ENCODE peak calls at places on chromosomes 5 and 9, in seven cellular contexts. I, E, D, K, H, W and G are unnamed samples.

GRCh38 chr5:112923148-112923917 is 1.3 kb upstream of the REEP5 start:
- DNase-seq in E (peak), W (no peak), H (no peak), K (peak), D (no peak), I (peak), G (no peak)

GRCh38 chr5:117803533-117803932 is 1184.8 kb downstream of the DTWD2 start:
- DNase-seq in H (no peak), K (no peak), E (no peak), I (no peak), D (no peak), W (peak), G (no peak)

GRCh38 chr9:135884328-135885035 is 22.9 kb downstream of the CAMSAP1 start:
- DNase-seq in E (no peak), D (no peak), H (no peak), W (peak), I (no peak), K (no peak), G (peak)

GRCh38 chr5:73030995-73031394 is 75.2 kb downstream of the FCHO2 start:
- DNase-seq in H (no peak), K (no peak), E (no peak), D (peak), I (no peak), W (peak), G (no peak)

GRCh38 chr9:135229701-135230385 is 142.4 kb downstream of the OLFM1 start:
- DNase-seq in H (no peak), W (no peak), I (no peak), E (no peak), K (no peak), D (no peak), G (no peak)

GRCh38 chr5:124909734-124910133 is 163.3 kb upstream of the ZNF608 start:
- DNase-seq in W (no peak), H (no peak), K (no peak), D (no peak), E (no peak), I (no peak), G (no peak)

GRCh38 chr5:95591490-95591901 is 28.4 kb upstream of the GPR150 start:
- DNase-seq in I (no peak), W (peak), H (no peak), K (no peak), E (no peak), D (no peak), G (peak)

GRCh38 chr9:81629440-81629839 is 59.9 kb downstream of the TLE1 start:
- DNase-seq in K (no peak), H (no peak), I (no peak), W (no peak), E (no peak), D (no peak), G (no peak)

GRCh38 chr9:136764301-136764891 is at the start of gene LCN15:
- DNase-seq in I (no peak), K (no peak), W (no peak), D (no peak), E (no peak), H (no peak), G (no peak)

GRCh38 chr5:147177125-147177840 is 57.5 kb upstream of the STK32A start:
- DNase-seq in I (no peak), K (no peak), H (no peak), E (no peak), D (no peak), W (peak), G (no peak)

GRCh38 chr5:163460562-163461176 is at the start of gene HMMR:
- DNase-seq in H (no peak), D (no peak), I (no peak), K (no peak), W (peak), E (no peak), G (no peak)

GRCh38 chr5:14054965-14055963 is 87.9 kb upstream of the TRIO start:
- DNase-seq in H (no peak), K (no peak), E (no peak), I (no peak), W (peak), D (no peak), G (no peak)

GRCh38 chr5:177452688-177453638 is 6.3 kb downstream of the PRR7 start:
- DNase-seq in H (no peak), D (no peak), K (no peak), E (no peak), I (no peak), W (no peak), G (no peak)

GRCh38 chr9:76116913-76117312 is 226.4 kb downstream of the PCSK5 start:
- DNase-seq in D (no peak), H (no peak), E (no peak), I (no peak), W (peak), K (no peak), G (peak)